ENCODE peak calls at places on chromosomes 13 and 19, in ten cellular contexts. I is breast epithelium; B is gastrocnemius medialis; O is thoracic aorta; G is pancreas; X is A673; M is upper lobe of right lung; U is CD8-positive, alpha-beta T cell; Z is Peyer's patch; F is endodermal cell. N is an unnamed sample.
A peak's percentile ranks its signal among the peaks of the same experiment; 100 is the strongest.

GRCh38 chr13:111858571-111858970 is 208.4 kb upstream of the SOX1 start:
- DNase-seq in I (no peak), B (no peak), O (no peak), G (no peak), X (no peak), M (no peak), U (no peak), Z (no peak), F (no peak), N (no peak)

GRCh38 chr19:5515737-5516136 is 52.0 kb downstream of the TINCR start:
- DNase-seq in I (no peak), B (no peak), O (no peak), G (no peak), X (no peak), M (no peak), U (no peak), Z (no peak), F (peak; percentile 73), N (no peak)

GRCh38 chr19:37669336-37669963 is 14.2 kb upstream of the ZFP30 start:
- DNase-seq in I (no peak), B (no peak), O (no peak), G (no peak), X (no peak), M (no peak), U (no peak), Z (no peak), F (no peak), N (no peak)

GRCh38 chr13:109412232-109412935 is 374.0 kb downstream of the IRS2 start:
- DNase-seq in I (no peak), B (no peak), O (no peak), G (no peak), X (peak; percentile 93), M (no peak), U (no peak), Z (peak; percentile 62), F (peak; percentile 61), N (peak; percentile 73)

GRCh38 chr13:34361528-34361927 is 543.6 kb downstream of the RFC3 start:
- DNase-seq in I (no peak), B (no peak), O (no peak), G (no peak), X (no peak), M (no peak), U (no peak), Z (no peak), F (no peak), N (peak; percentile 13)

GRCh38 chr19:1035998-1036621 is 3.8 kb upstream of the ABCA7 start:
- DNase-seq in I (no peak), B (no peak), O (no peak), G (no peak), X (no peak), M (no peak), U (no peak), Z (no peak), F (peak; percentile 75), N (no peak)

GRCh38 chr19:33458807-33459206 is 62.8 kb downstream of the PEPD start:
- DNase-seq in I (peak; percentile 37), B (no peak), O (no peak), G (no peak), X (no peak), M (no peak), U (no peak), Z (peak; percentile 32), F (peak; percentile 28), N (no peak)

GRCh38 chr19:17328517-17329060 is 6.1 kb downstream of the ANO8 start:
- DNase-seq in I (no peak), B (no peak), O (no peak), G (no peak), X (no peak), M (no peak), U (no peak), Z (no peak), F (peak; percentile 78), N (peak; percentile 39)

GRCh38 chr19:10895363-10895762 is 24.0 kb downstream of the CARM1 start:
- DNase-seq in I (no peak), B (no peak), O (no peak), G (no peak), X (no peak), M (no peak), U (no peak), Z (no peak), F (peak; percentile 46), N (no peak)
- H3K27ac ChIP-seq in I (no peak overlapping the region), B (peak overlapping the region; percentile 95), O (no peak overlapping the region), G (no peak overlapping the region), X (no peak overlapping the region), M (no peak overlapping the region), U (no peak overlapping the region), Z (no peak overlapping the region), F (no peak overlapping the region), N (no peak overlapping the region)

GRCh38 chr19:41960973-41961372 is 1.9 kb upstream of the RABAC1 start:
- DNase-seq in I (no peak), B (no peak), O (no peak), G (no peak), X (no peak), M (no peak), U (no peak), Z (no peak), F (no peak), N (no peak)

GRCh38 chr19:41957161-41957837 is 1.8 kb downstream of the RABAC1 start:
- DNase-seq in I (no peak), B (no peak), O (no peak), G (no peak), X (no peak), M (no peak), U (no peak), Z (peak; percentile 74), F (no peak), N (no peak)

GRCh38 chr19:41957838-41958366 is 1.2 kb downstream of the RABAC1 start:
- DNase-seq in I (peak; percentile 71), B (peak; percentile 56), O (no peak), G (peak; percentile 86), X (peak; percentile 86), M (peak; percentile 85), U (no peak), Z (peak; percentile 87), F (peak; percentile 94), N (peak; percentile 93)

GRCh38 chr19:41958367-41959055 is 610 bp downstream of the RABAC1 start:
- DNase-seq in I (peak; percentile 87), B (peak; percentile 54), O (peak; percentile 59), G (peak; percentile 88), X (peak; percentile 85), M (peak; percentile 96), U (peak; percentile 67), Z (peak; percentile 96), F (peak; percentile 97), N (peak; percentile 95)

DNA sequence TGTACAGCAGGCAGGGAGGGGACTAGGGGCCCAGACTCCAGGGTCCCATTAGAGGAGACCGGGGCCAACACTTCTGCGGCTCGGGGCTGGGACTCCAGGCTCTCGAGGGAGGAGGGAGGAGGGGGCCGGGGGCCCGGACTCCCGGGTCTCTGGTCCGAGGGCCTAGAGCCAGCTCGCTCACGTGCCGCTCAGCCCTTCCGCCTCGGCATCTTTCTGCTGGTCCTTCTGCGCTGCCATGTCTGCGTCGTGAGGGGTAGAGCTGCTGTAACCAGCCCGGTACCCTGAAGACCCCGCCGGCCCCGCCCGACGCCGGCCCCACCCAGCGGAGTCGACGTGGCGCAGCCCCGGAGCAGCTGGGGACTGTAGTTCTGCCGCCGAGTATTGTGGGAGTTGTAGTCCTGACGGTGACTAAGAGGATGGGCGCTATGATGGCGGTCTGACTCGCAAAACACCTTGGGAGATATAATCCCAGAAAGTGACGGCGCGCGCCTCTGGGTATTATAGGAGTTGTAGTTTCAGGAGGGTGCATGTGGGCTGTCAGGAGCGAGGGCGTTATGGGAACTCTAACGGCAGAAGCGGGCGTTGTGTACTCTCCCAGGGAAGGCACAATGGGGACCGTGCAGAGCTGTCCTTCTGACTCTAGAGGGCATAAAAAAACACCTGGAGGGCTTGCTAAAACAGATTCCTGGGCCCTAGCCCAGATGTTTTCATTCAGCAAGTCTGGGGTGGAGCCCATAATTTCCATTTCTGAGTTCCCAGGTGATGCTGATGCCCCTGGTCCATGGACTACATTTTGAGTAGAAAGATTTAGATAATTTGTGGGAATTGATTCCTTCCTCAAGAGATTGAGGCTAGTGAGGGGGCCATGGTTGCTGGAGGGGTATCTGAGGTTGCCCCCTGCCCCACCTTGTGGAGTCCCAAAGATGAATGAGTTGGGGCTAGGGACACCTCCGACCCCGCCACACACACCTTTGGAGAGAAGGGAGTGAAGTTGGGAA is at the start of gene RABAC1:
- DNase-seq in I (peak; percentile 84), B (peak; percentile 81), O (peak; percentile 74), G (peak; percentile 88), X (peak; percentile 97), M (peak; percentile 93), U (peak; percentile 80), Z (peak; percentile 96), F (peak; percentile 98), N (peak; percentile 95)
- TF ChIP-seq CTCF in I (no peak), B (no peak), O (no peak), G (no peak), X (peak; percentile 32), M (no peak), U (peak; percentile 26), Z (no peak), F (peak; percentile 67), N (peak; percentile 33)

GRCh38 chr19:3136684-3137055 is 837 bp downstream of the GNA15 start:
- DNase-seq in I (no peak), B (no peak), O (no peak), G (no peak), X (no peak), M (no peak), U (no peak), Z (no peak), F (peak; percentile 36), N (no peak)

GRCh38 chr19:3131168-3131567 is 4.7 kb upstream of the GNA15 start:
- DNase-seq in I (no peak), B (no peak), O (no peak), G (no peak), X (no peak), M (no peak), U (no peak), Z (no peak), F (peak; percentile 30), N (no peak)

GRCh38 chr19:3133793-3134116 is 2.1 kb upstream of the GNA15 start:
- DNase-seq in I (no peak), B (no peak), O (no peak), G (no peak), X (no peak), M (no peak), U (no peak), Z (no peak), F (peak; percentile 39), N (no peak)

GRCh38 chr19:3135961-3136683 is at the start of gene GNA15:
- DNase-seq in I (peak; percentile 70), B (no peak), O (no peak), G (no peak), X (no peak), M (peak; percentile 86), U (no peak), Z (no peak), F (peak; percentile 44), N (no peak)

GRCh38 chr19:3132971-3133792 is 2.7 kb upstream of the GNA15 start:
- DNase-seq in I (no peak), B (no peak), O (no peak), G (no peak), X (peak; percentile 91), M (peak; percentile 74), U (peak; percentile 59), Z (peak; percentile 68), F (peak; percentile 48), N (no peak)
- H3K4me1 ChIP-seq in I (no peaks in the 10 kb centered on the region), B (no peaks in the 10 kb centered on the region), O (no peaks in the 10 kb centered on the region), G (no peaks in the 10 kb centered on the region), X (peaks cover 17% of the 10 kb centered on the region), M (peaks cover 12% of the 10 kb centered on the region), U (peaks cover 17% of the 10 kb centered on the region), Z (peaks cover 3% of the 10 kb centered on the region), F (no peaks in the 10 kb centered on the region), N (no peaks in the 10 kb centered on the region)

DNA sequence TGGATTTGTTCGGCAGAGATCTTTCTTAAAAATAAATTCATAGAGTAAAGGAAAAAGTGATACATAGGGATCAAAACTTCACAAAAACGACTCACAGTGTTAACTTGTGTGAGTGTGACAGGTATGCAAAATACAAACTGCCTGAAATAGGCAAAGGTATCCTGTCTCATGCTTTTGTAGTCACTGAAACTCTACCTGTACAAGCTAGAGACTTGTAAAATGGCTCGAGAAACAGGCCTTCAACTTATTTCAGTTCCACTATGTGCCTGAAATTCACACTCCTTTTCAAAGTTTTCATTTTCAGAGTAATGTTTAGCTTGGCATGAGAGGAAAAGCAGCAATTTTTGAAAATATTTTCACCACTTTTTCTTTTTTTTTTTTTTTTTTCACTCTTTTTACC is 290.4 kb downstream of the DIAPH3 start:
- DNase-seq in I (no peak), B (no peak), O (no peak), G (no peak), X (no peak), M (no peak), U (no peak), Z (no peak), F (no peak), N (no peak)
- H3K27ac ChIP-seq in I (no peak overlapping the region), B (no peak overlapping the region), O (no peak overlapping the region), G (no peak overlapping the region), X (no peak overlapping the region), M (no peak overlapping the region), U (no peak overlapping the region), Z (no peak overlapping the region), F (no peak overlapping the region), N (no peak overlapping the region)